ENCODE peak calls at places on chromosomes 6 and 20, in four cellular contexts. One of them, this sample, is unnamed.

GRCh38 chr20:6142348-6142993 is 19.6 kb upstream of the FERMT1 start:
- DNase-seq in CD8-positive, alpha-beta T cell: peak
- DNase-seq in endothelial cell: peak
- DNase-seq in KBM-7: peak
- DNase-seq in this sample: peak

GRCh38 chr20:48904566-48905321 is 16.8 kb upstream of the ARFGEF2 start:
- DNase-seq in KBM-7: peak
- DNase-seq in CD8-positive, alpha-beta T cell: peak
- DNase-seq in endothelial cell: peak
- DNase-seq in this sample: peak

GRCh38 chr6:113596907-113597583 is 260.1 kb upstream of the MARCKS start:
- DNase-seq in CD8-positive, alpha-beta T cell: no peak
- DNase-seq in KBM-7: no peak
- DNase-seq in endothelial cell: no peak
- DNase-seq in this sample: no peak

GRCh38 chr6:12034349-12034748 is 22.2 kb downstream of the HIVEP1 start:
- DNase-seq in CD8-positive, alpha-beta T cell: no peak
- DNase-seq in endothelial cell: no peak
- DNase-seq in KBM-7: no peak
- DNase-seq in this sample: no peak

GRCh38 chr6:152244998-152245630 is 392.0 kb downstream of the SYNE1 start:
- DNase-seq in CD8-positive, alpha-beta T cell: no peak
- DNase-seq in endothelial cell: no peak
- DNase-seq in KBM-7: no peak
- DNase-seq in this sample: no peak

GRCh38 chr6:35831257-35832007 is 26.3 kb downstream of the LHFPL5 start:
- DNase-seq in KBM-7: no peak
- DNase-seq in endothelial cell: no peak
- DNase-seq in CD8-positive, alpha-beta T cell: no peak
- DNase-seq in this sample: no peak

GRCh38 chr20:4041748-4042411 is 26.5 kb upstream of the RNF24 start:
- DNase-seq in endothelial cell: no peak
- DNase-seq in CD8-positive, alpha-beta T cell: no peak
- DNase-seq in KBM-7: peak
- DNase-seq in this sample: no peak

GRCh38 chr6:164665328-164665727 is 644.1 kb downstream of the C6orf118 start:
- DNase-seq in KBM-7: no peak
- DNase-seq in endothelial cell: no peak
- DNase-seq in CD8-positive, alpha-beta T cell: no peak
- DNase-seq in this sample: no peak

GRCh38 chr20:31602779-31603441 is 2.2 kb upstream of the ID1 start:
- DNase-seq in endothelial cell: no peak
- DNase-seq in KBM-7: peak
- DNase-seq in CD8-positive, alpha-beta T cell: peak
- DNase-seq in this sample: no peak

GRCh38 chr6:116365743-116366142 is 5.0 kb upstream of the DSE start:
- DNase-seq in KBM-7: no peak
- DNase-seq in endothelial cell: no peak
- DNase-seq in CD8-positive, alpha-beta T cell: no peak
- DNase-seq in this sample: no peak

GRCh38 chr6:88722691-88723090 is 240.7 kb downstream of the RNGTT start:
- DNase-seq in CD8-positive, alpha-beta T cell: no peak
- DNase-seq in KBM-7: no peak
- DNase-seq in endothelial cell: no peak
- DNase-seq in this sample: no peak

GRCh38 chr6:116386581-116387299 is 16.0 kb downstream of the DSE start:
- DNase-seq in CD8-positive, alpha-beta T cell: no peak
- DNase-seq in KBM-7: no peak
- DNase-seq in endothelial cell: no peak
- DNase-seq in this sample: no peak

GRCh38 chr20:14114049-14114448 is 118.7 kb downstream of the MACROD2 start:
- DNase-seq in endothelial cell: no peak
- DNase-seq in CD8-positive, alpha-beta T cell: no peak
- DNase-seq in KBM-7: no peak
- DNase-seq in this sample: no peak

GRCh38 chr6:2222275-2222842 is 23.0 kb downstream of the GMDS start:
- DNase-seq in CD8-positive, alpha-beta T cell: no peak
- DNase-seq in endothelial cell: no peak
- DNase-seq in KBM-7: no peak
- DNase-seq in this sample: no peak

GRCh38 chr20:8361008-8361652 is 229.1 kb downstream of the PLCB1 start:
- DNase-seq in CD8-positive, alpha-beta T cell: no peak
- DNase-seq in endothelial cell: no peak
- DNase-seq in KBM-7: no peak
- DNase-seq in this sample: no peak

GRCh38 chr6:23659125-23659524 is 466.9 kb upstream of the NRSN1 start:
- DNase-seq in CD8-positive, alpha-beta T cell: no peak
- DNase-seq in KBM-7: no peak
- DNase-seq in endothelial cell: peak
- DNase-seq in this sample: peak

GRCh38 chr20:57939499-57939898 is 229.7 kb upstream of the PMEPA1 start:
- DNase-seq in CD8-positive, alpha-beta T cell: no peak
- DNase-seq in KBM-7: no peak
- DNase-seq in endothelial cell: no peak
- DNase-seq in this sample: no peak

GRCh38 chr6:34059136-34059731 is 86.7 kb downstream of the GRM4 start:
- DNase-seq in endothelial cell: no peak
- DNase-seq in CD8-positive, alpha-beta T cell: no peak
- DNase-seq in KBM-7: no peak
- DNase-seq in this sample: no peak

GRCh38 chr20:24823989-24824693 is 124.9 kb upstream of the CST7 start:
- DNase-seq in CD8-positive, alpha-beta T cell: no peak
- DNase-seq in KBM-7: no peak
- DNase-seq in endothelial cell: no peak
- DNase-seq in this sample: no peak

GRCh38 chr6:18334251-18334650 is 52.9 kb upstream of the RNF144B start:
- DNase-seq in CD8-positive, alpha-beta T cell: no peak
- DNase-seq in endothelial cell: no peak
- DNase-seq in KBM-7: no peak
- DNase-seq in this sample: no peak

GRCh38 chr6:89895273-89895874 is 1.1 kb downstream of the GJA10 start:
- DNase-seq in KBM-7: peak
- DNase-seq in CD8-positive, alpha-beta T cell: no peak
- DNase-seq in endothelial cell: peak
- DNase-seq in this sample: no peak

GRCh38 chr20:21133917-21134622 is 8.2 kb downstream of the KIZ start:
- DNase-seq in CD8-positive, alpha-beta T cell: no peak
- DNase-seq in KBM-7: no peak
- DNase-seq in endothelial cell: no peak
- DNase-seq in this sample: no peak

GRCh38 chr6:169723200-169723909 is 945 bp downstream of the PHF10 start:
- DNase-seq in KBM-7: peak
- DNase-seq in CD8-positive, alpha-beta T cell: peak
- DNase-seq in endothelial cell: peak
- DNase-seq in this sample: peak

GRCh38 chr20:56171087-56172012 is 77.2 kb upstream of the MC3R start:
- DNase-seq in KBM-7: no peak
- DNase-seq in CD8-positive, alpha-beta T cell: no peak
- DNase-seq in endothelial cell: no peak
- DNase-seq in this sample: no peak

This sample was measured in glutamatergic neuron.